ENCODE peak calls at places on chromosome X, in six cellular contexts. One of them, this sample, is unnamed.
A peak's percentile ranks its signal among the peaks of the same experiment; 100 is the strongest.

GRCh38 chrX:45622042-45622423 is 421.4 kb upstream of the DIPK2B start:
- ATAC-seq in HCT116: no peak
- ATAC-seq in HepG2: no peak
- ATAC-seq in K562: no peak
- ATAC-seq in GM12878: peak; percentile 23
- ATAC-seq in upper lobe of left lung: no peak
- ATAC-seq in this sample: no peak

GRCh38 chrX:41705680-41706374 is 17.1 kb downstream of the GPR34 start:
- ATAC-seq in HCT116: no peak
- ATAC-seq in HepG2: no peak
- ATAC-seq in K562: no peak
- ATAC-seq in GM12878: peak; percentile 88
- ATAC-seq in upper lobe of left lung: no peak
- ATAC-seq in this sample: no peak

GRCh38 chrX:71935542-71935941 is 24.9 kb downstream of the NHSL2 start:
- ATAC-seq in HCT116: no peak
- ATAC-seq in HepG2: no peak
- ATAC-seq in K562: no peak
- ATAC-seq in GM12878: no peak
- ATAC-seq in upper lobe of left lung: peak; percentile 21
- ATAC-seq in this sample: peak; percentile 69

GRCh38 chrX:13419918-13420317 is 100.1 kb upstream of the ATXN3L start:
- ATAC-seq in HCT116: no peak
- ATAC-seq in HepG2: no peak
- ATAC-seq in K562: no peak
- ATAC-seq in GM12878: no peak
- ATAC-seq in upper lobe of left lung: no peak
- ATAC-seq in this sample: no peak

GRCh38 chrX:2965965-2966364 is 36.8 kb upstream of the ARSD start:
- ATAC-seq in HCT116: no peak
- ATAC-seq in HepG2: no peak
- ATAC-seq in K562: no peak
- ATAC-seq in GM12878: peak; percentile 61
- ATAC-seq in upper lobe of left lung: no peak
- ATAC-seq in this sample: no peak

GRCh38 chrX:118644378-118644777 is 83.0 kb upstream of the IL13RA1 start:
- ATAC-seq in HCT116: peak; percentile 88
- ATAC-seq in HepG2: peak; percentile 87
- ATAC-seq in K562: peak; percentile 79
- ATAC-seq in GM12878: peak; percentile 76
- ATAC-seq in upper lobe of left lung: no peak
- ATAC-seq in this sample: no peak

GRCh38 chrX:32525234-32525633 is 686.1 kb downstream of the DMD start:
- ATAC-seq in HCT116: no peak
- ATAC-seq in HepG2: no peak
- ATAC-seq in K562: no peak
- ATAC-seq in GM12878: no peak
- ATAC-seq in upper lobe of left lung: no peak
- ATAC-seq in this sample: no peak

GRCh38 chrX:65493431-65493830 is 41.2 kb downstream of the LAS1L start:
- ATAC-seq in HCT116: no peak
- ATAC-seq in HepG2: no peak
- ATAC-seq in K562: no peak
- ATAC-seq in GM12878: no peak
- ATAC-seq in upper lobe of left lung: no peak
- ATAC-seq in this sample: no peak

GRCh38 chrX:55783723-55784122 is 66.2 kb downstream of the RRAGB start:
- ATAC-seq in HCT116: no peak
- ATAC-seq in HepG2: no peak
- ATAC-seq in K562: no peak
- ATAC-seq in GM12878: peak; percentile 57
- ATAC-seq in upper lobe of left lung: no peak
- ATAC-seq in this sample: no peak

GRCh38 chrX:24425806-24426205 is 39.3 kb upstream of the PDK3 start:
- ATAC-seq in HCT116: no peak
- ATAC-seq in HepG2: no peak
- ATAC-seq in K562: no peak
- ATAC-seq in GM12878: no peak
- ATAC-seq in upper lobe of left lung: no peak
- ATAC-seq in this sample: no peak

GRCh38 chrX:106811131-106811910 is 8.8 kb downstream of the TBC1D8B start:
- ATAC-seq in HCT116: no peak
- ATAC-seq in HepG2: peak; percentile 79
- ATAC-seq in K562: no peak
- ATAC-seq in GM12878: no peak
- ATAC-seq in upper lobe of left lung: no peak
- ATAC-seq in this sample: no peak

GRCh38 chrX:57587062-57587461 is 4.7 kb upstream of the ZXDB start:
- ATAC-seq in HCT116: no peak
- ATAC-seq in HepG2: no peak
- ATAC-seq in K562: no peak
- ATAC-seq in GM12878: no peak
- ATAC-seq in upper lobe of left lung: no peak
- ATAC-seq in this sample: no peak

GRCh38 chrX:154362085-154362742 is 12.2 kb downstream of the FLNA start:
- ATAC-seq in HCT116: no peak
- ATAC-seq in HepG2: no peak
- ATAC-seq in K562: no peak
- ATAC-seq in GM12878: no peak
- ATAC-seq in upper lobe of left lung: no peak
- ATAC-seq in this sample: no peak
- TF ChIP-seq POLR2AphosphoS5 in HCT116: no peak
- TF ChIP-seq POLR2AphosphoS5 in HepG2: no peak
- TF ChIP-seq POLR2AphosphoS5 in K562: no peak
- TF ChIP-seq POLR2AphosphoS5 in GM12878: no peak
- TF ChIP-seq POLR2AphosphoS5 in upper lobe of left lung: no peak
- TF ChIP-seq POLR2AphosphoS5 in this sample: peak; percentile 3

DNA sequence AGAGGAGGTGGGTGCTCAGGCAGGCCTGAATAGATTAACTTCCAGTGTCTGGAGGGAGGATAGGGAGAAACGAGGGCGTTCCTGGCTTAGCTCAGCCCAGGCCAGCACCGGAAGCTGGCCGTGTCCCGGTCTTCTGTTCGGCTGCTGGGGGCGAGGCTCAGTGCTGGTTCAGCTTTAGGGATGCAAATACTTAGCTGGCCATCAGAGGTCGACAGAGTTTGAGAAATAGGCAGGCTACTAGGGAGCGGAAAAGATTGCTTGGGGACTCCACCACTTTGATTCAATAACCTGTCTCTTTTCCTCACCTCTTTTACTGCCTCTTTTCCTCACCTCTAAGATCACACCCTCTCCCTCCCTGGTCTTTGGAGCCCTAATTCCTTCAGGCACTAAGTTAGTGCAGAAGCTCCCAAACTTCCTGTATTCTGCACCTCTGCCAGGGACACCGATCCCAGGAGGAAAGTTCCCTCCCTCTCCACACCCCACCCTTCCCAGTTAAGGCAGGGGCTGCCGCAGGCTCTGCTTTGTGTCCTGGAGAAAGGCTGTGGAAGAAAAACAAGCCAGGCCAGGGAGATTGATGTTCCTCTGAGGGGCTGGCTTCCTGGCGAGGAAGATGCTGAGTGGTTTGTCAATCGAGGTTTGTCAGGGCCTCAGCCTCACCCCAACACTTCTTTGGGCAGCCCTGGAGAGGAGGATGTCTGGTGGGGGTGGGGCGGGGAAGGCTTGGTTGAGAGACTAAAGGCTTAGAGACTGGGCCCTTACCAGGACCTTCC is 6.0 kb upstream of the EFNB1 start:
- ATAC-seq in HCT116: peak; percentile 92
- ATAC-seq in HepG2: peak; percentile 89
- ATAC-seq in K562: peak; percentile 96
- ATAC-seq in GM12878: peak; percentile 88
- ATAC-seq in upper lobe of left lung: no peak
- ATAC-seq in this sample: peak; percentile 80
- TF ChIP-seq POLR2A in HCT116: no peak
- TF ChIP-seq POLR2A in HepG2: no peak
- TF ChIP-seq POLR2A in K562: no peak
- TF ChIP-seq POLR2A in GM12878: no peak
- TF ChIP-seq POLR2A in upper lobe of left lung: no peak
- TF ChIP-seq POLR2A in this sample: no peak

DNA sequence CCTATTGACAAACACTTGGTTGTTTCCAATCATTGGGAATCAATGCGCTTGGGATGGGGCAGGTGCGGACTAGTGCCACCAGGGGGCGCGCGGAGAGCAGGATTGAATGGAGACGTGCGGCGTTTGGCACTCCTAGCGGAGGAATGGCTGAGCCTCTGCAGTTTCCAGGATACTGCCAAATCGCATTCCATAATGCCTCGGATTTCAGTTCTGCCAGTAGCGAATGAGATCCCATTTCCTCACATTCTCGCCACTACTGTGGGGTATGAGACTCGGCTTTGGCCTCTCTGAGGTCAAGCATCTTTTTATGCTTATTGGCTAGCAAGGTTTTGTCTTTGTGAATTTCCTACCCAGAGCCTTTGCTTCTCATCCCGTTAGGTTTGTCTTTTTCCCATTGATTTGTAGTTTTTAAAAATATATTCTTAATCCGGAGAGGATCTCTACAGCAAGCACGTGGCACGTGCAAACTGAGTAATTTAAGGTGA is 28.7 kb downstream of the CLDN34 start:
- ATAC-seq in HCT116: peak; percentile 85
- ATAC-seq in HepG2: peak; percentile 86
- ATAC-seq in K562: peak; percentile 90
- ATAC-seq in GM12878: peak; percentile 60
- ATAC-seq in upper lobe of left lung: peak; percentile 94
- ATAC-seq in this sample: peak; percentile 90
- TF ChIP-seq POLR2AphosphoS5 in HCT116: no peak
- TF ChIP-seq POLR2AphosphoS5 in HepG2: no peak
- TF ChIP-seq POLR2AphosphoS5 in K562: no peak
- TF ChIP-seq POLR2AphosphoS5 in GM12878: no peak
- TF ChIP-seq POLR2AphosphoS5 in upper lobe of left lung: no peak
- TF ChIP-seq POLR2AphosphoS5 in this sample: peak; percentile 64

DNA sequence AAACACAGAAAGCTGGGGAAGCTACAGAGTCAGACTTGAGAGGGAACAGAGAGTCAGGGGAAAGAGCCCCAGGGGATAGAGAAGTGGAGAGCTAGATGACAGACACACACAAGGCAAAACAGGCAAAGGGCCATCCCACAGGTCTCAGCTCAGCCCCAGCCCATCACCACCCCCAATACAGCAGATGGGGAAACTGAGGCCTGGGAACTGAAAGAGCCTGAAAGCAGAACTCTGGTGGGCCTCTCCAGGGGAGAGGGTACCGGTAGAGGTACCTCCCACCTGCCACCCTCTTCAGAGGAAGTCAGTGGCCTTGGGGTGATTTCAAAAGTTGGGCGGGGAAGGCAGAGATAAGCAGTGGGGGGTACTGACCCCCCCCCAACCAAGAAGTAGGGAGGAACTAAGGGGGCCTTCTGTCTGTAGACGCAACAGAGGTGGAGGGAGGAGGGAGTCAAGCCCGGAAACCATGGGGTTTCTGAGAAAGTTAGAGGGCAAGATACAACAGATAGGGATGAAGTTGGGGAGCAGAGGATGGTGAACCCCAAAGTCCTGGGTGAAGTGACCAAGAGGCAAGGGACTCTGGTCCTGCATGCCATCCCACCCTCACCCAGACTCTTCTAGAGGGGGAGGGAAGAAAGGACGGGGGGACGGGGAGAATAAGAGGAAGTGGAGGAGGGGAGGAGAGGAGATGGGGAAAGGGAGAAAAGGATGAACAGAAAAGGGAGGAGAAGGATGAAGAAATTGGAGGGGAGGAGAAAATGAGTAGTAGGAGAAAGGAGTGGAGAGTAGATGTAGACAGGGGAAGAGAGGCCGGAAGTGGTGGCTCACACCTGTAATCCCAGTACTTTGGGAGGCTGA is 3.2 kb downstream of the GATA1 start:
- ATAC-seq in HCT116: no peak
- ATAC-seq in HepG2: no peak
- ATAC-seq in K562: no peak
- ATAC-seq in GM12878: no peak
- ATAC-seq in upper lobe of left lung: no peak
- ATAC-seq in this sample: no peak
- TF ChIP-seq POLR2A in HCT116: no peak
- TF ChIP-seq POLR2A in HepG2: no peak
- TF ChIP-seq POLR2A in K562: no peak
- TF ChIP-seq POLR2A in GM12878: no peak
- TF ChIP-seq POLR2A in upper lobe of left lung: no peak
- TF ChIP-seq POLR2A in this sample: no peak

GRCh38 chrX:9494806-9495205 is 29.9 kb downstream of the TBL1X start:
- ATAC-seq in HCT116: no peak
- ATAC-seq in HepG2: no peak
- ATAC-seq in K562: peak; percentile 81
- ATAC-seq in GM12878: no peak
- ATAC-seq in upper lobe of left lung: no peak
- ATAC-seq in this sample: peak; percentile 36
- TF ChIP-seq POLR2AphosphoS5 in HCT116: no peak
- TF ChIP-seq POLR2AphosphoS5 in HepG2: no peak
- TF ChIP-seq POLR2AphosphoS5 in K562: no peak
- TF ChIP-seq POLR2AphosphoS5 in GM12878: no peak
- TF ChIP-seq POLR2AphosphoS5 in upper lobe of left lung: no peak
- TF ChIP-seq POLR2AphosphoS5 in this sample: peak; percentile 40

DNA sequence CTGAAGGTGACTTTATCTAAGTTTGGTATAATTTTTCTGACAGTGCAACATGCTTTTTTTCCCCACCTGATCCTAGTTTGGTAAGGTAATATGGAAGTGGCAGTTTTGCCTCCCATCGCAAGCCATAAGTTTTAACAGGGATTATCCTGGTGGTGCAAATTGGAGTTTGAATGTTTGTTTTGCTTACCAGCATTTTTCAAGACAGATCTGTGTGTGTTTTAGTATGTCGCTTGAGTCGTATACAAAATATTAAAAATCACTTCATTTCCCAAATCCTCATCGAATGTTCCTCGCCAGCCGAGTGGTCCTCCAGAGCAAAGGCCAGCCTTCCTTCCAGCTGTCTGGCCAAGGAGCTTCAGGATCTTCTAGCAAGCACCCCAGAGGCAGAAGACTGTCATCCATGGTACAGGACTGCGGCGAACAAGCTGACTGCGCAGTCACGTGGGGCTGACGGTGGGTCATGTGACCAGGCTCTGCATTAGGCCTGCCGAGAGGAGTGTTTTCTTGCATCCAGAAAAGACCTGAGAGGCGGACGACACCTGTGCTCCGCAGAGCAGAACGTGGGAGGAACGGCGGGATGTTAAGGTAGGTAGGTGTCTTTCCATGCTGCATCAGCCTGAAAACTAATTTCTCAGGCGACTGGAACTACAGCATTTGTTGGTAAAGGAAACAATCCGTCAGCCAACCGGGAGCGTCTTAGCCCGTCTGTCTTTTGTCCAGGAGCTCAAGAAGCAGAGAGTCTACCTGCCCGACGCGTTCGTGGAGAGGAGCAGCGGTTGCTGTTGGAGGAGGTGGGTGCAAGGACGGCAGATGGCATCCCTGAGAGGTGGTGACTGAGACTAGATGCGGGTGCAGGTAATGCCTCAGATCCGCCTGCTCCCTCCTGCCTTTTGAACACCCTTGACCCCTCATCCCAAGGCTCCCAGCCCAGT is at the start of gene GPRASP3:
- ATAC-seq in HCT116: no peak
- ATAC-seq in HepG2: no peak
- ATAC-seq in K562: peak; percentile 95
- ATAC-seq in GM12878: no peak
- ATAC-seq in upper lobe of left lung: peak; percentile 79
- ATAC-seq in this sample: peak; percentile 82
- TF ChIP-seq POLR2A in HCT116: no peak
- TF ChIP-seq POLR2A in HepG2: no peak
- TF ChIP-seq POLR2A in K562: peak; percentile 56
- TF ChIP-seq POLR2A in GM12878: peak; percentile 58
- TF ChIP-seq POLR2A in upper lobe of left lung: no peak
- TF ChIP-seq POLR2A in this sample: no peak

GRCh38 chrX:39827959-39828358 is 269.8 kb downstream of the BCOR start:
- ATAC-seq in HCT116: no peak
- ATAC-seq in HepG2: no peak
- ATAC-seq in K562: no peak
- ATAC-seq in GM12878: peak; percentile 90
- ATAC-seq in upper lobe of left lung: no peak
- ATAC-seq in this sample: no peak
- TF ChIP-seq POLR2AphosphoS5 in HCT116: no peak
- TF ChIP-seq POLR2AphosphoS5 in HepG2: no peak
- TF ChIP-seq POLR2AphosphoS5 in K562: no peak
- TF ChIP-seq POLR2AphosphoS5 in GM12878: no peak
- TF ChIP-seq POLR2AphosphoS5 in upper lobe of left lung: no peak
- TF ChIP-seq POLR2AphosphoS5 in this sample: no peak